ENCODE peak calls at places on chromosomes 12 and 14, in five cellular contexts. Z, M, R, S and D are unnamed samples.

GRCh38 chr12:130803707-130804106 is 35.3 kb downstream of the STX2 start:
- DNase-seq in M (peak), Z (no peak), S (no peak), R (no peak), D (no peak)

GRCh38 chr12:114812858-114813761 is 129.1 kb upstream of the TBX3 start:
- DNase-seq in Z (peak), M (peak), R (no peak), S (no peak), D (peak)

GRCh38 chr12:20148241-20148640 is 220.1 kb upstream of the PDE3A start:
- DNase-seq in Z (no peak), M (no peak), R (no peak), S (no peak), D (no peak)

GRCh38 chr14:64501326-64502171 is 2.1 kb downstream of the ZBTB25 start:
- DNase-seq in R (peak), M (peak), Z (peak), S (no peak), D (no peak)

GRCh38 chr12:33828326-33828725 is 194.0 kb upstream of the ALG10 start:
- DNase-seq in Z (no peak), S (no peak), R (no peak), M (no peak), D (no peak)

GRCh38 chr14:23494223-23494622 is 24.7 kb downstream of the NGDN start:
- DNase-seq in Z (no peak), R (no peak), S (no peak), M (no peak), D (no peak)

GRCh38 chr14:71103662-71104484 is 196.6 kb downstream of the PCNX1 start:
- DNase-seq in M (peak), R (no peak), Z (peak), S (peak), D (peak)

GRCh38 chr12:19490908-19491307 is 51.6 kb downstream of the AEBP2 start:
- DNase-seq in M (no peak), R (no peak), Z (no peak), S (no peak), D (no peak)

GRCh38 chr14:81509838-81510452 is 23.7 kb downstream of the SEL1L start:
- DNase-seq in S (no peak), M (peak), Z (no peak), R (no peak), D (peak)

GRCh38 chr14:100850841-100851585 is 25.1 kb downstream of the MEG3 start:
- DNase-seq in S (no peak), R (peak), M (peak), Z (peak), D (peak)

GRCh38 chr14:94115068-94115591 is 4.6 kb downstream of the IFI27 start:
- DNase-seq in R (no peak), Z (no peak), S (no peak), M (no peak), D (no peak)

GRCh38 chr12:18696971-18697602 is 40.7 kb downstream of the PLCZ1 start:
- DNase-seq in R (no peak), M (peak), Z (no peak), S (no peak), D (no peak)

GRCh38 chr14:55505846-55506245 is 65.4 kb upstream of the TBPL2 start:
- DNase-seq in Z (no peak), R (no peak), M (no peak), S (no peak), D (no peak)

GRCh38 chr14:55398679-55399078 is 13.0 kb downstream of the ATG14 start:
- DNase-seq in Z (peak), S (peak), M (peak), R (no peak), D (no peak)

GRCh38 chr14:64817631-64818030 is 62.1 kb downstream of the SPTB start:
- DNase-seq in R (no peak), S (no peak), Z (no peak), M (no peak), D (no peak)

DNA sequence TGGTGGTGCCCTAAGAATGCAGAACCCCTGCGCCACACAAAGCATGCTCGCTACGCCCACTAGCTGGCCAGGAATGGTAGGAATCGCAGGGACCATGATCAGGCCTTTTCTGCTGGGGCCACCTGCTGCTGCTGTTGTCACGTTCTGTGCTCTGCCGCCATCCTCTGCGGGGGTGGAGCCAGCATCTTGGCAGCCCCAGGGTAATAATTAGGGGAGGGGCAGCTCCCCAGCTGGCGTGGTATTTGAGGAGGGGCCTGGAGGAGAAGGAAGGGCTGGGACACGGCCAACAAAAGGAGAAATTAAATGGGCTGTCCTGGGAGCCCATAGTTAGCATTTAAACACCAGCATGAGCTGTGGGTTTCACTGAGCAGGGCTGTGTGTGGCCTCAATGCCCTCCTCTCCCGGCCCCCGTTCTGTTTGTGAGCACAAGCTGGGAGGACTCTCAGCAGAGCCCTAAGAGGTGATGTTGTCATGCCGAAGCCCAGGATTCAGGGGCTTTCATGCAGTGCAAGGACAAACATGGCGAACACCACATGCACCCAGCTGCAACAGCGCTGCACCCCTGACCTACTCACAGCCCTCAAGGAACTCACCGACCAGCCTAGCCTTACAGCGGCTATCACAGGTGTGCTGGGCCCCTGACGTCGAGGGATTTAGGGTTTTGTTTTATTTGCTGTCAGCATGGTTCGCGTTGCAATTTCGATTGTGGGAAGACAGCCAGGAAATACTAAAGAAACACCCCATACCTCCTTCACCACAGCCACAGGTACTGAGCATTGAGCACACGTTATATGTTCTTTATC is 324.3 kb downstream of the CACNA1C start:
- DNase-seq in S (no peak), M (no peak), Z (no peak), R (no peak), D (no peak)
- TF ChIP-seq CTCF in S (no peak), M (no peak), Z (no peak), R (no peak), D (no peak)

GRCh38 chr14:49598182-49598478 is 610 bp upstream of the LRR1 start:
- DNase-seq in M (no peak), Z (no peak), S (no peak), R (no peak), D (no peak)
- H3K4me3 ChIP-seq in M (peak), Z (peak), S (peak), R (peak), D (peak)

GRCh38 chr12:72261885-72262284 is 10.3 kb upstream of the TRHDE start:
- DNase-seq in Z (no peak), M (no peak), S (no peak), R (no peak), D (no peak)
- TF ChIP-seq CTCF in Z (no peak), M (no peak), S (no peak), R (no peak), D (no peak)

GRCh38 chr12:77433799-77434198 is 368.4 kb upstream of the E2F7 start:
- DNase-seq in S (no peak), Z (no peak), M (no peak), R (no peak), D (no peak)

GRCh38 chr12:77439749-77440148 is 374.4 kb upstream of the E2F7 start:
- DNase-seq in Z (no peak), M (no peak), S (no peak), R (no peak), D (no peak)

GRCh38 chr12:77435446-77436091 is 370.2 kb upstream of the E2F7 start:
- DNase-seq in Z (no peak), S (no peak), M (no peak), R (no peak), D (no peak)

GRCh38 chr12:77442633-77443032 is 377.3 kb upstream of the E2F7 start:
- DNase-seq in S (no peak), R (no peak), Z (no peak), M (peak), D (no peak)

DNA sequence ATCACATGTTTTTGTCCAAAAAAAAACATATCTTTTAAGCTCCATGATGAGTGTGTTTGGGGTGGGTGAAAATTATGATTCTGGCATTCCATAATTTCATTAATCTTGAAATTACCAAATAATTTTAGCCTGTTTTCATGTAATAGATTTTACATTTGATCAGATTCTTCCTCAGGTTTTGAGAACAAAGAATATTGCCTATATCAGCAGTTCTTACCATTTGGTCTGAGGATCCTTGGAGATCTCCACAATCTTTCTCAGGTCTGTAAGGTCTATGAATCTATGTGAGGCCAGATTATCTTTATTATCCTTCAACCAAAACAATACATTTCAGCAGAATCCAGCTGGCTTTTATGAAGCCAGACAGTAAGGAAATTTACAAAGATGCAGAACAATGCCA is 373.3 kb upstream of the E2F7 start:
- DNase-seq in M (no peak), S (no peak), Z (no peak), R (no peak), D (no peak)
- H3K4me3 ChIP-seq in M (no peak), S (no peak), Z (no peak), R (no peak), D (no peak)

DNA sequence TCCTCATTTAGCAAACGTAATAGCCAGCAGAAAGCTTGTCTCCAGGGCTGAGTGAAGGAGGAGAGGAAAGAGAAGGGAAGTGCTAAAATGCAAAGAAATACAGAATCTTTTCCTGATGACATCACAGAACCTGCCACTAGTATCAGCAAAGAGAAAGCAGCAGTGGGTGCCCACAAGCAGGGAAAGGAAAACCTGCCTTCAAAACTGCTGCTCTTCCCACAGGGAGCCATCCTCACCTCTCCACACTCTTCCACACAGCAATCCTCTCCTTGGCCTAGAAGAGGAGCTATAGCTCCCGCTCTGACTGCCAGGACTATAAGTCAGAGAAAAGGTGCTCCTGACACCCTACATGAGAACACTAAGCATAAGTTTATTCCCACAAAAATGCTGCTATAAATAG is 11.3 kb downstream of the MED13L start:
- DNase-seq in S (no peak), Z (peak), M (peak), R (no peak), D (no peak)
- TF ChIP-seq CTCF in S (no peak), Z (peak), M (peak), R (no peak), D (no peak)

GRCh38 chr14:29463727-29464370 is 463.8 kb downstream of the PRKD1 start:
- DNase-seq in R (no peak), Z (no peak), M (peak), S (no peak), D (no peak)
- H3K4me3 ChIP-seq in R (no peak), Z (no peak), M (no peak), S (no peak), D (no peak)

GRCh38 chr14:35138585-35138984 is 16.2 kb downstream of the PRORP start:
- DNase-seq in Z (no peak), S (no peak), M (no peak), R (no peak), D (no peak)

GRCh38 chr14:35146711-35147149 is 24.4 kb downstream of the PRORP start:
- DNase-seq in R (no peak), M (no peak), S (no peak), Z (no peak), D (no peak)

GRCh38 chr14:35144029-35144428 is 21.7 kb downstream of the PRORP start:
- DNase-seq in R (no peak), S (no peak), Z (no peak), M (no peak), D (no peak)

DNA sequence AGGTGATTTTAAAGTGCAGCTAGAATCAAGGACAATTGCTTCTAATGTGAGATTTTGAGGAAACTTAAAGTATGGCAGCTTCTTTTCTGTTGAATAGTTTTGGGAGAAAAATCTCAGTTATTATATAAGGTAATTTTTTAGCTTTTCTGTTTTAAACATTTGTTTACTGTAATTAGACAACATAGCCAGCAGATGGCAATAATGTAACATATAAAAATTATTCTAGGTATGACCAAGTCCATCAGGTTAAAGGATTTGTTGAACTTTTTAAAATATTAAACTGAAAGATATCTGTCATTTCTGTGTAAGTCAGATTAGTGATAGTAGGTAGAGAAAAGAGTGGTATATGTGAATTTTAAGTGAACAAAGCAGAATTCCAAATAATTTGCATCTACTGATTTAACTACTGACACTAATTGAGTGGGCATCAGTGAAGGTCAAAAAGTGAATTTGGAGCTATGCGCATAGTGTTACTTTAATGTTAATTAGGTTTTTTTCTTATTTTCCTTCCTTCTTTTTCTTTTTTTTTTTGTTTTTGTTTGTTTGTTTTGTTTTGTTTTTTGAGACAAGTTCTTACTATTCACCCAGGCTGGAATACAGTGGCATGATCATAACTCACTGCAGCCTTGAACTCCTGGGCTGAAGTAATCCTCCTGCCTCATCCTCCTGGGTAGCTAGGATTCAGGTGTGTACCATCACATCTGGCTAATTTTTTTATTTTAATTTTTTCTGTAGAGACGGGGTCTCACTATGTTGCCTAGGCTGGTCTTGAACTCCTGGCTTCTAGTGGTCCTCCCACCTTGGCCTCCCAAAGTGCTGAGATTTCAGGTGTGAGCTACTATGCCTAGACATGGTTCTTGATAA is 18.6 kb downstream of the PRORP start:
- DNase-seq in S (no peak), R (no peak), Z (no peak), M (peak), D (no peak)
- TF ChIP-seq CTCF in S (no peak), R (peak), Z (peak), M (peak), D (no peak)

GRCh38 chr12:4487024-4487423 is 41.4 kb upstream of the FGF6 start:
- DNase-seq in M (no peak), S (no peak), Z (no peak), R (no peak), D (no peak)
- H3K4me3 ChIP-seq in M (no peak), S (no peak), Z (no peak), R (no peak), D (no peak)

GRCh38 chr12:66041651-66042363 is 88.7 kb downstream of the LLPH start:
- DNase-seq in Z (no peak), S (no peak), M (no peak), R (no peak), D (no peak)
- TF ChIP-seq CTCF in Z (no peak), S (no peak), M (no peak), R (no peak), D (no peak)